ENCODE peak calls at places on chromosomes 11 and 22, in six cellular contexts. M is trophoblast cell, F is mesendoderm, Q is H1, A is IMR-90, Z is mesenchymal stem cell. R is an unnamed sample.

GRCh38 chr11:108340958-108341357 is 118.1 kb downstream of the ATM start:
- DNase-seq in Z (peak), F (peak), A (no peak), Q (no peak), M (peak), R (peak)

GRCh38 chr11:97607301-97608000 is 1217.6 kb downstream of the JRKL start:
- DNase-seq in F (no peak), Q (no peak), Z (no peak), M (no peak), A (no peak), R (no peak)

GRCh38 chr11:7536102-7536501 is 22.3 kb downstream of the PPFIBP2 start:
- DNase-seq in M (no peak), Q (peak), A (no peak), F (peak), Z (no peak), R (peak)

GRCh38 chr11:44110231-44110679 is 14.8 kb downstream of the EXT2 start:
- DNase-seq in Z (peak), M (peak), Q (peak), F (peak), A (peak), R (peak)

GRCh38 chr11:11291432-11292015 is 61.5 kb downstream of the CSNK2A3 start:
- DNase-seq in M (no peak), Q (no peak), F (no peak), A (no peak), Z (no peak), R (no peak)

GRCh38 chr22:36343720-36344105 is 44.1 kb downstream of the MYH9 start:
- DNase-seq in Z (no peak), F (no peak), A (no peak), Q (no peak), M (no peak), R (no peak)

GRCh38 chr11:57303280-57303989 is 21.3 kb downstream of the TNKS1BP1 start:
- DNase-seq in F (peak), Q (no peak), M (no peak), A (no peak), Z (no peak), R (no peak)

GRCh38 chr22:42313804-42314581 is 43.5 kb upstream of the TCF20 start:
- DNase-seq in A (peak), M (peak), Z (peak), F (peak), Q (peak), R (peak)

GRCh38 chr11:17154409-17155159 is 53.2 kb downstream of the PIK3C2A start:
- DNase-seq in A (no peak), F (no peak), Z (no peak), Q (no peak), M (no peak), R (no peak)

GRCh38 chr22:36258750-36259619 is 6.1 kb downstream of the APOL1 start:
- DNase-seq in A (peak), M (no peak), Z (peak), F (peak), Q (peak), R (peak)

GRCh38 chr22:49936973-49937757 is 18.7 kb downstream of the CRELD2 start:
- DNase-seq in Q (no peak), M (no peak), Z (peak), A (no peak), F (no peak), R (no peak)

GRCh38 chr22:19714320-19715252 is at the start of gene SEPTIN5:
- DNase-seq in Q (peak), M (no peak), A (no peak), F (no peak), Z (no peak), R (no peak)

GRCh38 chr11:62708423-62709261 is 1.2 kb downstream of the GNG3 start:
- DNase-seq in A (no peak), Q (peak), Z (no peak), F (peak), M (no peak), R (peak)

GRCh38 chr11:96704847-96705246 is 315.0 kb downstream of the JRKL start:
- DNase-seq in Q (no peak), A (no peak), Z (no peak), M (no peak), F (peak), R (no peak)

DNA sequence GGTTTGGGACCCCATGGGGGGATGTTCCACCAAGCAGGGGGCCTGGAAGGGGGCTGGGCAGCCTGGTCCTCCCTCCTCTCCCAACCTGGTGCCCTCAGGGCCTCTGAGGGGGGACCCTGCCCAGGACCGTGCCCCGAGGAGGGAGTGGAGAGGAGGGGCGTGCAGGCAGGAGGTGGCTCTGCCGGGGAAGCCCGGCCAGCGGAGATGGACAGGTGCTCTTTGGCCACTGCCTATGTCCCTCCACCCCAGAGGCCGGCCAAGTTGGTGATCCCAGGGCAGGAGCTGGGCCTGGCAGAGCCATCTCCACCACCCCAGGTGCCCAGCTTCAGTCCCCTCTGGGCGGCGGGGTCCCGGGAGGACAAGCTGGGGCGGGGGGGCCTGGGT is 2.4 kb downstream of the MUC2 start:
- DNase-seq in Z (no peak), F (no peak), Q (no peak), M (no peak), A (no peak), R (no peak)
- H2AK5ac ChIP-seq in Z (no peak), F (no peak), Q (no peak), M (no peak), A (no peak), R (no peak)

GRCh38 chr22:39209756-39210155 is 35.0 kb downstream of the PDGFB start:
- DNase-seq in Q (peak), A (no peak), F (no peak), Z (no peak), M (no peak), R (peak)
- H2AK5ac ChIP-seq in Q (peak), A (no peak), F (no peak), Z (no peak), M (no peak), R (no peak)

GRCh38 chr11:114243461-114244372 is 52.5 kb upstream of the NNMT start:
- DNase-seq in M (no peak), Q (no peak), F (no peak), Z (no peak), A (no peak), R (no peak)
- H2AK5ac ChIP-seq in M (no peak), Q (no peak), F (no peak), Z (no peak), A (no peak), R (no peak)

GRCh38 chr11:125268611-125269010 is 104.1 kb downstream of the PKNOX2 start:
- DNase-seq in A (peak), Z (peak), F (no peak), Q (no peak), M (no peak), R (no peak)
- H2AK5ac ChIP-seq in A (peak), Z (peak), F (no peak), Q (no peak), M (no peak), R (no peak)

DNA sequence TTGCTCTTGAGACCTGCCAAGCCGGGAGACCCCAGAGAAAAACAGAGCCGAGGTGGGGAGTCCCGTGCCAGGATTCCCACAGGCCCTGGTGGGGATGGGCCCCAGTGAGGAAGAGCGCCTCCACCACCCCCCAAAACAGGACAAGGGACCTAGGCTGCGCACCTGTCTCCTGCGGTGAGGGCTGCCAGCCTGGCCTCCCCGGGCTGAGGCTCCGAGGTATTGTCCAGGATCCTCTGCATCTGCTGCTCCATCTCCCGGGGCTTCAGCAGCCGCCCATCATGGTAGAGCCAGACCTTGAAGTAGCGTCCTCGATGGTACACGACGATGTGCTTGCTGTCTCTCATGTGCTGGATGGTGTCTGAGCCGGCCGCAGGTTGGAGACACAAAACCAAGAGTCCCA is 33.3 kb upstream of the TESMIN start:
- DNase-seq in F (no peak), Z (no peak), A (no peak), M (no peak), Q (no peak), R (no peak)
- H2AK5ac ChIP-seq in F (no peak), Z (no peak), A (no peak), M (no peak), Q (no peak), R (no peak)

GRCh38 chr22:44677299-44678244 is 24.4 kb upstream of the PRR5 start:
- DNase-seq in A (no peak), Q (no peak), Z (no peak), M (peak), F (no peak), R (no peak)

GRCh38 chr22:44678980-44679647 is 22.9 kb upstream of the PRR5 start:
- DNase-seq in Q (no peak), F (no peak), M (no peak), A (no peak), Z (no peak), R (no peak)

GRCh38 chr22:44680481-44680894 is 21.5 kb upstream of the PRR5 start:
- DNase-seq in M (no peak), A (no peak), F (no peak), Z (no peak), Q (no peak), R (no peak)

GRCh38 chr22:44678245-44678979 is 23.6 kb upstream of the PRR5 start:
- DNase-seq in M (no peak), Q (no peak), F (no peak), A (no peak), Z (no peak), R (no peak)

GRCh38 chr22:44680058-44680457 is 21.9 kb upstream of the PRR5 start:
- DNase-seq in M (no peak), F (no peak), A (no peak), Q (no peak), Z (no peak), R (no peak)
- H2AK5ac ChIP-seq in M (no peak), F (no peak), A (no peak), Q (no peak), Z (no peak), R (no peak)

GRCh38 chr11:46381836-46382643 is 571 bp downstream of the MDK start:
- DNase-seq in Z (peak), F (peak), Q (peak), A (no peak), M (no peak), R (peak)
- H2AK5ac ChIP-seq in Z (no peak), F (no peak), Q (no peak), A (peak), M (peak), R (no peak)

GRCh38 chr11:103651341-103651998 is 385.0 kb upstream of the DDI1 start:
- DNase-seq in M (no peak), A (no peak), Q (no peak), F (no peak), Z (no peak), R (no peak)
- H2AK5ac ChIP-seq in M (no peak), A (no peak), Q (no peak), F (no peak), Z (no peak), R (no peak)

DNA sequence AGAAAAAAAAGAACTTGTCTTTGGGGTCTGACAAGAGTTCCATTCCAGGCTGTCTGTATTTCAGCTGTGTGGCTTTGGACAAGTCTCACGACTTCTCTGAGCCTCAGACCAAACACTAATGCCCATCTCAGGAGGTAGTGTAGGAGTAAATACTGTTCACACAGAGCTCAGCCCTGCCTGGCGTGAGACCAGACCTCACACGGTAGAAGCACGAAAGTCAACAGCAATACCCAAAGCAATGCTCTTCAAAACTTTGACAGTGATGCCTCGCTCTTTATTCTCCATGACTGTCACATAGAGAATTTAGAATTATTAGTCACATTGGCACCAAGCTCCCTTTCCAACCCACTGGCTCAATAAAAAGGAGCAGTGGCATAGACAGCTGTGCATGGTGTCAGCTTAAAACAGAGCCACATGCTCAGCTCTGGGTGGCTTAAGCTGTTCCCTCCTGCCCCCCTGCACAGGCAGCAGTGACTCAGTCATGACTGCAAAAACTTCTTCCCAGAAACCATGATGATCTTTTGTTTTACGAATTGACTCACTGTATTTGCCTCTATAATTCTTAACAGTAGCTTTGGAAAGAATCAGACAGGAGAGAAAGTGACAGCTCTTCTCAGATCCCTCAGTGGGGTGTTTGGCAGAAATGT is 74.0 kb upstream of the PHF21B start:
- DNase-seq in A (peak), F (no peak), M (no peak), Z (peak), Q (no peak), R (no peak)
- H2AK5ac ChIP-seq in A (peak), F (no peak), M (no peak), Z (no peak), Q (no peak), R (no peak)

GRCh38 chr11:134670247-134670646 is 258.2 kb upstream of the B3GAT1 start:
- DNase-seq in Z (no peak), F (peak), A (no peak), Q (no peak), M (no peak), R (no peak)

GRCh38 chr11:134670961-134671370 is 258.9 kb upstream of the B3GAT1 start:
- DNase-seq in A (no peak), M (no peak), Q (no peak), F (no peak), Z (no peak), R (no peak)

GRCh38 chr11:134668076-134668475 is 256.0 kb upstream of the B3GAT1 start:
- DNase-seq in F (no peak), M (no peak), Z (no peak), A (no peak), Q (no peak), R (no peak)

GRCh38 chr11:134668796-134669195 is 256.8 kb upstream of the B3GAT1 start:
- DNase-seq in Q (no peak), A (no peak), Z (no peak), M (no peak), F (no peak), R (no peak)

DNA sequence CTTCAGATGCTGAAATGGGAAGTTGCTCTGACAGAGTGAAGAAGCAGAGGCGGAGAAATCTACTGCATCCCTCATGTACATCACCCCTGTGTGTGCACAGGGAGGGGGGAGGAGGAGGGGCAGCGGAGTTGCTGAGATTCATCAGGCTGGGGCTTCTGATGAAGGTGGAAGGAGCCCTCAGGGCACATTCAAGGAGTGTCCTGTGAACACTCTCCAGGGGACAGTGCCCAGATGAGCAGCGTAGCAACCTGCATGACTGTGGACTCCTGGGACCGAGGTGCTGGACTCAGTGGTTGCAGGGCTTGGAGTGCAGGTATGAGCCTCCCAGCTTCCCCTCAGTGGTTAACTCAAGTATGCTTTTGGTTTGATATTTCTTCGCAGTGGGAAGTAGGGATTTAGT is 257.8 kb upstream of the B3GAT1 start:
- DNase-seq in A (no peak), F (no peak), Q (no peak), Z (no peak), M (no peak), R (no peak)
- H2AK5ac ChIP-seq in A (no peak), F (no peak), Q (no peak), Z (no peak), M (no peak), R (no peak)

R was measured in H9.